ENCODE peak calls at places on chromosomes 6 and 20, in seven cellular contexts. M is cardiac fibroblast; F is hypothalamus; V is T-cell; B is endothelial cell of umbilical vein; C is esophagus squamous epithelium; Q is stimulated activated CD4-positive, alpha-beta T cell treated with anti-CD3 and anti-CD28 coated beads, Interleukin-2, amount 100 ng/mL, for 48 hours. Y is an unnamed sample.

GRCh38 chr20:48725589-48725991 is 102.2 kb downstream of the PREX1 start:
- DNase-seq in M (peak), F (no peak), V (no peak), B (peak), C (no peak), Q (no peak), Y (no peak)

GRCh38 chr6:38792356-38792755 is 77.2 kb downstream of the DNAH8 start:
- DNase-seq in M (no peak), F (no peak), V (no peak), B (no peak), C (no peak), Q (no peak), Y (no peak)

GRCh38 chr6:22906091-22906549 is 336.8 kb downstream of the HDGFL1 start:
- DNase-seq in M (peak), F (no peak), V (no peak), B (peak), C (no peak), Q (no peak), Y (no peak)

GRCh38 chr6:33430991-33431879 is 11.4 kb downstream of the SYNGAP1 start:
- DNase-seq in M (peak), F (peak), V (peak), B (peak), C (no peak), Q (peak), Y (peak)

GRCh38 chr6:82068721-82069120 is 178.8 kb downstream of the IBTK start:
- DNase-seq in M (no peak), F (no peak), V (no peak), B (no peak), C (no peak), Q (no peak), Y (no peak)

GRCh38 chr6:167311286-167311685 is 13.6 kb upstream of the TTLL2 start:
- DNase-seq in M (no peak), F (peak), V (no peak), B (no peak), C (no peak), Q (no peak), Y (no peak)

GRCh38 chr20:32007787-32008616 is 2.2 kb upstream of the CCM2L start:
- DNase-seq in M (peak), F (no peak), V (no peak), B (peak), C (no peak), Q (no peak), Y (no peak)

GRCh38 chr6:25193147-25193864 is 85.9 kb upstream of the CARMIL1 start:
- DNase-seq in M (peak), F (no peak), V (no peak), B (peak), C (no peak), Q (no peak), Y (no peak)

GRCh38 chr20:34254979-34255378 is 13.8 kb downstream of the ASIP start:
- DNase-seq in M (no peak), F (no peak), V (no peak), B (no peak), C (no peak), Q (no peak), Y (no peak)

GRCh38 chr6:5151955-5152401 is 66.8 kb downstream of the PPP1R3G start:
- DNase-seq in M (peak), F (no peak), V (no peak), B (no peak), C (no peak), Q (no peak), Y (no peak)

GRCh38 chr6:111874030-111874425 is 776 bp upstream of the FYN start:
- DNase-seq in M (no peak), F (no peak), V (peak), B (peak), C (no peak), Q (peak), Y (peak)

GRCh38 chr20:38674178-38675133 is 49.8 kb upstream of the SLC32A1 start:
- DNase-seq in M (peak), F (peak), V (peak), B (peak), C (no peak), Q (peak), Y (peak)

GRCh38 chr20:25464501-25465204 is 57.2 kb downstream of the GINS1 start:
- DNase-seq in M (no peak), F (no peak), V (no peak), B (no peak), C (no peak), Q (no peak), Y (no peak)

GRCh38 chr20:41408986-41409385 is 42.4 kb upstream of the EMILIN3 start:
- DNase-seq in M (no peak), F (no peak), V (no peak), B (peak), C (no peak), Q (no peak), Y (no peak)

GRCh38 chr20:63307538-63308217 is 14.7 kb downstream of the COL20A1 start:
- DNase-seq in M (no peak), F (no peak), V (no peak), B (no peak), C (no peak), Q (no peak), Y (peak)

GRCh38 chr6:119608994-119609393 is 259.4 kb upstream of the MAN1A1 start:
- DNase-seq in M (no peak), F (no peak), V (no peak), B (no peak), C (no peak), Q (no peak), Y (no peak)

GRCh38 chr6:165895421-165896165 is 232.6 kb upstream of the PDE10A start:
- DNase-seq in M (no peak), F (no peak), V (no peak), B (no peak), C (no peak), Q (no peak), Y (no peak)

GRCh38 chr6:156154896-156155295 is 622.3 kb upstream of the ARID1B start:
- DNase-seq in M (no peak), F (no peak), V (no peak), B (peak), C (no peak), Q (no peak), Y (no peak)